ENCODE peak calls at places on chromosomes 5 and 9, in ten cellular contexts. D, J, S, N, Y, G, H, X, P and R are unnamed samples.

GRCh38 chr5:137714931-137715330 is 21.0 kb downstream of the KLHL3 start:
- DNase-seq in J (no peak), N (no peak), D (no peak), Y (peak; percentile 60), H (no peak), X (no peak), P (no peak), G (no peak), S (no peak), R (no peak)

GRCh38 chr5:1540166-1540565 is 16.4 kb upstream of the LPCAT1 start:
- DNase-seq in H (no peak), D (no peak), P (peak; percentile 35), S (no peak), J (no peak), X (no peak), N (no peak), G (no peak), Y (no peak), R (no peak)

GRCh38 chr5:153572393-153572930 is 82.0 kb downstream of the GRIA1 start:
- DNase-seq in G (peak; percentile 5), S (no peak), P (no peak), J (no peak), D (no peak), Y (no peak), H (no peak), N (no peak), X (no peak), R (no peak)

GRCh38 chr5:108143581-108143980 is 238.3 kb downstream of the FBXL17 start:
- DNase-seq in P (no peak), H (peak; percentile 16), N (peak; percentile 67), D (peak; percentile 45), S (no peak), J (peak; percentile 26), X (no peak), G (no peak), Y (no peak), R (no peak)

GRCh38 chr5:115526604-115527003 is 18.0 kb downstream of the FEM1C start:
- DNase-seq in S (no peak), G (no peak), N (no peak), P (no peak), X (no peak), Y (no peak), H (no peak), D (no peak), J (no peak), R (no peak)

GRCh38 chr9:8736805-8737204 is 937.2 kb upstream of the DMAC1 start:
- DNase-seq in P (no peak), X (peak; percentile 56), Y (no peak), D (no peak), N (no peak), S (no peak), H (no peak), G (no peak), J (no peak), R (no peak)

GRCh38 chr5:133870661-133871060 is 97.8 kb downstream of the C5orf15 start:
- DNase-seq in N (peak; percentile 58), J (peak; percentile 79), H (peak; percentile 70), G (no peak), P (no peak), S (no peak), D (peak; percentile 93), X (no peak), Y (no peak), R (no peak)

GRCh38 chr9:133505901-133506652 is 18.7 kb downstream of the MYMK start:
- DNase-seq in N (peak; percentile 12), X (no peak), D (peak; percentile 91), Y (no peak), P (no peak), H (peak; percentile 41), G (no peak), J (peak; percentile 98), S (no peak), R (no peak)

GRCh38 chr5:93909356-93909755 is 168.0 kb upstream of the POU5F2 start:
- DNase-seq in S (peak; percentile 33), X (no peak), D (peak; percentile 21), H (no peak), P (no peak), Y (peak; percentile 23), J (peak; percentile 34), G (no peak), N (no peak), R (no peak)

GRCh38 chr9:79694676-79695400 is 123.1 kb downstream of the TLE4 start:
- DNase-seq in X (no peak), S (peak; percentile 77), Y (no peak), G (no peak), J (peak; percentile 70), H (peak; percentile 69), D (peak; percentile 85), P (peak; percentile 41), N (peak; percentile 92), R (no peak)

GRCh38 chr5:93193756-93194155 is 387.3 kb downstream of the NR2F1-AS1 start:
- DNase-seq in S (no peak), N (peak; percentile 36), X (no peak), H (no peak), G (no peak), J (peak; percentile 61), D (no peak), P (no peak), Y (peak; percentile 29), R (no peak)

GRCh38 chr9:116459576-116459975 is 227.5 kb upstream of the TRIM32 start:
- DNase-seq in Y (no peak), N (no peak), H (no peak), J (no peak), G (no peak), X (no peak), D (no peak), P (no peak), S (no peak), R (no peak)

DNA sequence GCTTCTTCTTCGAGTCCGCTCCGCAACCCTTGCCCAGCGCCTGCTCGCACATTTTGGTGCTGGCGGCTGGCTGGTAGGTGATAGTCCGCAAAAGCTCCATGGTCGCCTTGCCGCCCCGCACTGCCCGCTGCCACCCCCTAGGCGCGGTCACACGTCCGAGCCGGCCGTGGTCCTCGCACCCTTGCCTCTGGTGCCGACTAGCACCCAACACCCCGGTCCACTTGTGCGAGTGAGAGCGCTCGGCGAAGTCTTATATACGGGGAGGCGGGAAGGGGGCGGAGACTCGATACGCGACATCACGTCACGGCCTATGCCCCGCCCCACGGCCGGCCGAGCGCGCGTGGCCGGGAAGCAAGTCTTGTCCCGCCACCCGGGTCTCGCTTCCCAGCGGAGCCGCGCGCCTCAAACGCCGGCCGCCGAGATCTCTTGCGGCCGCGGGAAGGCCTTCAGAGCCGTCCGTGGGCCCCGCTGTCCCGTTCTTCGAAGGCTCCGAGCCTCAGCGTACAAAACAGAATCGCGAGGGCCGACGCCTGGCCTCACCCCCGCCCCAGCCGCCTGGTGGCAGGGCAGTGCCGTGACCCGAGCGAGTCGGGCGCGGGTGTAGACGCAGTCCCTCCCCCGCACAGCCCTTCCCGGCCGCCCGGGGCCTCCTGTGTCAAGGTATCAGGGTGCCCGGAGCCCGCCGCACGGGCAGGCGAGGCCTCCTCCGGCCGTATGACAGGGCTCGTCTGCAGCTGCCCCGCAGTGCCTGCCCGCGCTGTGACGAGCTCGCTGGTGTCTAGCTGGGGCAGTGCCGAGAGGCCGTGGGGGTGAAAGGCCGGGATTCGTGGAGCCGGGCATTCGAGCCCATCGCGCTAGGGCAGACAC is at the start of gene PLK2:
- DNase-seq in J (peak; percentile 98), P (peak; percentile 83), X (peak; percentile 80), S (peak; percentile 76), G (peak; percentile 83), Y (peak; percentile 95), H (peak; percentile 89), D (peak; percentile 83), N (peak; percentile 94), R (peak; percentile 89)
- TF ChIP-seq CTCF in J (peak; percentile 43), P (peak; percentile 21), X (no peak), S (no peak), G (peak; percentile 50), Y (peak; percentile 66), H (peak; percentile 51), D (no peak), N (peak; percentile 40), R (peak; percentile 45)

DNA sequence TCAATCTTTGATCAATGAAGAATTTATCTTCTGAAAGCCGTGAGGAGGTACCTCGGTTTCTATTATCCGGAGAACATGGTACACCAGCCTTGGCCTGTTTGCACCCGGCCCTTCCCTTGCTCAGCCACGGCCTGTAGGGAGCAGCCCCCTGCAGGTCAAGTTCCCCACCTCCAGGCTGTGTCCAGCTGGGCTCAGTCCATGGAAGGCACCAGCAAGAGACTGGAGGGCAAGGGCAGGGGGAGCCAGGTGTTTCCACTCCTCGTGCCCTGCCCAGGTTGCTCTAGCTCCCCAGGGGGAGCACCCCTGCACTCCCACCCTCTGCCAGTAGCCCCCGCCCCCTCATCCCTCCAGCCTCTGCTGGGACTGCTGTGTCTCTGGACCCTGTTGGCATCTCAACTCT is 87.3 kb upstream of the ADAMTS2 start:
- DNase-seq in N (no peak), X (no peak), J (no peak), H (no peak), D (no peak), P (no peak), G (no peak), Y (no peak), S (no peak), R (no peak)
- TF ChIP-seq CTCF in N (no peak), X (no peak), J (no peak), H (no peak), D (no peak), P (peak; percentile 22), G (no peak), Y (no peak), S (no peak), R (no peak)

GRCh38 chr9:94553029-94553938 is 1.6 kb upstream of the PCAT7 start:
- DNase-seq in N (no peak), P (peak; percentile 64), H (no peak), X (no peak), Y (no peak), D (no peak), J (no peak), S (peak; percentile 45), G (no peak), R (no peak)
- TF ChIP-seq CTCF in N (no peak), P (peak; percentile 26), H (no peak), X (no peak), Y (no peak), D (no peak), J (no peak), S (peak; percentile 14), G (no peak), R (no peak)

DNA sequence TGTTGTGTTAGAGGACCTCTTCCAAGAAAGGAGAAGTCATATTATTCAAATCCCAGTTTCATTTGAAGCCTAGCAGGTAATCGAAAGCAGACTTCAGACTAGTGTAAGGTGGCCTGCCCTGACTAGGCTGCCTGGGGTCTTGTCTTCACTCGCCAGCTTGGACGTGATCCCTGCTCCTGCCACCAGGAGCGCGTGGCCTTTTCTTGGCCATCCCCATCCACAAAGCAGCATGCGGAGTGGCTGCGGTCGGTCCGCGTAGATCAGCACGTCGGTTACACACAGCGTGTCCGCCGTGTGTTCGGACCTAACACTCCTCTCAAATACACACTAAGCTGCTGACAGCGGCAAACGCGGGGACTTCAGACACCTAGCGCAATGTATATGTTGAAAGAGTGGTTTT is 37.3 kb downstream of the CFAP77 start:
- DNase-seq in N (no peak), D (no peak), X (no peak), Y (no peak), H (peak; percentile 1), P (peak; percentile 84), S (peak; percentile 85), J (no peak), G (peak; percentile 46), R (peak; percentile 31)
- TF ChIP-seq CTCF in N (no peak), D (no peak), X (no peak), Y (peak; percentile 40), H (no peak), P (peak; percentile 71), S (peak; percentile 49), J (peak; percentile 6), G (peak; percentile 56), R (peak; percentile 62)